ENCODE peak calls at places on chromosomes 1 and 21, in nine cellular contexts. M, V, I, K, J, F, D, E and H are unnamed samples.

GRCh38 chr1:60299581-60299980 is 226.0 kb upstream of the C1orf87 start:
- DNase-seq in M (no peak), D (no peak), F (no peak), J (no peak), E (no peak), V (no peak), I (no peak), K (no peak), H (no peak)

GRCh38 chr1:214364335-214364734 is 83.4 kb downstream of the SMYD2 start:
- DNase-seq in K (no peak), V (no peak), D (no peak), I (no peak), M (peak; percentile 13), J (no peak), E (no peak), F (no peak), H (no peak)

GRCh38 chr1:233883671-233884070 is 20.8 kb upstream of the SLC35F3 start:
- DNase-seq in K (no peak), I (peak; percentile 44), E (no peak), J (no peak), D (no peak), V (no peak), M (no peak), F (no peak), H (no peak)

GRCh38 chr1:46134660-46135331 is 2.4 kb upstream of the PIK3R3 start:
- DNase-seq in J (no peak), F (no peak), V (peak; percentile 81), M (no peak), K (no peak), E (no peak), I (no peak), D (peak; percentile 54), H (peak; percentile 97)

GRCh38 chr1:170660281-170660713 is 3.6 kb upstream of the PRRX1 start:
- DNase-seq in I (peak; percentile 48), J (no peak), E (no peak), K (no peak), F (no peak), D (no peak), M (no peak), V (no peak), H (no peak)

GRCh38 chr21:32233055-32233546 is 45.7 kb downstream of the MIS18A start:
- DNase-seq in F (no peak), J (no peak), E (no peak), I (no peak), M (no peak), V (no peak), D (no peak), K (no peak), H (no peak)

GRCh38 chr1:115647507-115647906 is 5.7 kb downstream of the VANGL1 start:
- DNase-seq in F (no peak), V (no peak), D (no peak), M (no peak), I (no peak), J (no peak), E (no peak), K (no peak), H (no peak)

GRCh38 chr1:165857046-165857801 is 29.8 kb downstream of the UCK2 start:
- DNase-seq in K (no peak), V (peak; percentile 21), E (no peak), M (no peak), I (no peak), J (no peak), F (no peak), D (no peak), H (peak; percentile 62)

GRCh38 chr1:27439150-27439549 is 46.7 kb downstream of the GPR3 start:
- DNase-seq in I (no peak), F (no peak), D (no peak), M (no peak), V (no peak), E (no peak), K (no peak), J (no peak), H (no peak)

GRCh38 chr21:15333943-15334342 is 269.1 kb upstream of the NRIP1 start:
- DNase-seq in D (no peak), M (no peak), E (no peak), J (no peak), F (no peak), K (no peak), I (no peak), V (no peak), H (no peak)

GRCh38 chr21:17784604-17785402 is 34.4 kb downstream of the C21orf91 start:
- DNase-seq in E (no peak), V (no peak), K (no peak), J (no peak), D (no peak), F (no peak), M (no peak), I (no peak), H (no peak)

GRCh38 chr1:153697191-153697872 is 18.8 kb downstream of the NPR1 start:
- DNase-seq in F (no peak), J (no peak), E (no peak), M (no peak), I (peak; percentile 75), V (no peak), D (no peak), K (no peak), H (no peak)

GRCh38 chr1:116360435-116361173 is 12.4 kb upstream of the ATP1A1 start:
- DNase-seq in M (no peak), D (no peak), F (no peak), K (no peak), J (no peak), V (peak; percentile 43), I (no peak), E (no peak), H (peak; percentile 27)

GRCh38 chr1:207289756-207290155 is 31.7 kb upstream of the CD55 start:
- DNase-seq in M (no peak), V (no peak), J (no peak), K (no peak), D (no peak), I (no peak), F (no peak), E (no peak), H (no peak)

GRCh38 chr1:156881663-156882062 is 11.9 kb upstream of the PEAR1 start:
- DNase-seq in F (no peak), V (no peak), M (no peak), K (no peak), E (no peak), I (no peak), J (no peak), D (no peak), H (no peak)

GRCh38 chr1:200337831-200338230 is 72.0 kb downstream of the ZNF281 start:
- DNase-seq in D (no peak), V (no peak), J (no peak), E (no peak), F (no peak), M (no peak), K (no peak), I (no peak), H (no peak)

GRCh38 chr21:46661211-46661625 is 25.7 kb downstream of the PRMT2 start:
- DNase-seq in I (peak; percentile 80), F (no peak), V (peak; percentile 93), E (peak; percentile 29), M (peak; percentile 78), J (peak; percentile 40), D (no peak), K (no peak), H (peak; percentile 80)

GRCh38 chr1:45622891-45623394 is 911 bp downstream of the CCDC17 start:
- DNase-seq in E (no peak), D (no peak), M (no peak), F (no peak), K (no peak), V (no peak), I (peak; percentile 52), J (no peak), H (no peak)

GRCh38 chr21:34576043-34576466 is 38.9 kb downstream of the RCAN1 start:
- DNase-seq in D (peak; percentile 7), J (no peak), K (no peak), I (no peak), M (no peak), F (no peak), V (no peak), E (no peak), H (no peak)

GRCh38 chr1:204991342-204991844 is 51.6 kb upstream of the CNTN2 start:
- DNase-seq in M (no peak), K (no peak), F (no peak), I (peak; percentile 87), V (no peak), D (no peak), E (no peak), J (no peak), H (no peak)

GRCh38 chr1:239765163-239765562 is 326.5 kb upstream of the FMN2 start:
- DNase-seq in M (no peak), K (no peak), J (no peak), I (peak; percentile 40), F (no peak), E (no peak), D (no peak), V (no peak), H (no peak)

GRCh38 chr1:151775894-151776664 is 12.8 kb upstream of the MRPL9 start:
- DNase-seq in K (no peak), J (no peak), I (no peak), E (no peak), D (no peak), V (no peak), M (no peak), F (no peak), H (no peak)

GRCh38 chr1:156705918-156706646 is 699 bp upstream of the CRABP2 start:
- DNase-seq in V (peak; percentile 52), F (no peak), J (peak; percentile 68), I (peak; percentile 93), D (no peak), K (no peak), M (peak; percentile 66), E (peak; percentile 60), H (no peak)

GRCh38 chr1:28371011-28371378 is 1.5 kb downstream of the PHACTR4 start:
- DNase-seq in M (no peak), F (no peak), E (no peak), J (no peak), V (peak; percentile 17), I (no peak), D (no peak), K (no peak), H (no peak)

GRCh38 chr21:34536820-34537219 is 24.8 kb upstream of the KCNE1 start:
- DNase-seq in K (no peak), F (no peak), V (peak; percentile 64), J (no peak), D (no peak), E (no peak), I (no peak), M (no peak), H (peak; percentile 65)

GRCh38 chr1:30188999-30189398 is 534.4 kb downstream of the MATN1 start:
- DNase-seq in I (no peak), V (no peak), M (no peak), D (no peak), E (no peak), J (no peak), K (no peak), F (no peak), H (no peak)

GRCh38 chr21:31493350-31493880 is 149.4 kb upstream of the TIAM1 start:
- DNase-seq in F (no peak), J (no peak), E (no peak), I (no peak), M (no peak), D (no peak), V (no peak), K (no peak), H (no peak)